ENCODE peak calls at places on chromosomes 4 and X, in nine cellular contexts. A is activated CD8-positive, alpha-beta memory T cell treated with anti-CD3 and anti-CD28 coated beads for 48 hours; K is NCI-H1930; M is osteocyte; B is EL; Z is H1; I is Calu3; N is body of pancreas; R is GM10248. U is an unnamed sample.

GRCh38 chr4:185778307-185778706 is 33.7 kb downstream of the SORBS2 start:
- DNase-seq in A (no peak), K (no peak), M (no peak), B (no peak), Z (no peak), I (no peak), N (no peak), R (no peak), U (no peak)

GRCh38 chr4:139919513-139919912 is 234.5 kb downstream of the MAML3 start:
- DNase-seq in A (no peak), K (no peak), M (no peak), B (peak; percentile 56), Z (no peak), I (no peak), N (no peak), R (no peak), U (peak; percentile 37)

GRCh38 chr4:82811838-82812672 is 13.5 kb upstream of the SCD5 start:
- DNase-seq in A (no peak), K (peak; percentile 2), M (no peak), B (no peak), Z (no peak), I (no peak), N (no peak), R (no peak), U (peak; percentile 51)

GRCh38 chr4:158446106-158446505 is 75.6 kb upstream of the RXFP1 start:
- DNase-seq in A (no peak), K (no peak), M (no peak), B (peak; percentile 52), Z (no peak), I (no peak), N (no peak), R (no peak), U (no peak)

GRCh38 chr4:103753868-103754653 is 34.3 kb upstream of the TACR3 start:
- DNase-seq in A (no peak), K (no peak), M (no peak), B (no peak), Z (no peak), I (no peak), N (no peak), R (no peak), U (no peak)

GRCh38 chr4:37882665-37883296 is 8.1 kb upstream of the TBC1D1 start:
- DNase-seq in A (no peak), K (no peak), M (no peak), B (peak; percentile 29), Z (no peak), I (no peak), N (no peak), R (no peak), U (no peak)

GRCh38 chr4:43244688-43245382 is 352.3 kb downstream of the GRXCR1 start:
- DNase-seq in A (no peak), K (no peak), M (no peak), B (no peak), Z (no peak), I (no peak), N (no peak), R (peak; percentile 43), U (no peak)

GRCh38 chrX:16836371-16836770 is 33.8 kb downstream of the RBBP7 start:
- DNase-seq in A (no peak), K (no peak), M (no peak), B (no peak), Z (no peak), I (peak; percentile 57), N (peak; percentile 25), R (no peak), U (no peak)

GRCh38 chr4:177596035-177596434 is 153.8 kb upstream of the AGA start:
- DNase-seq in A (no peak), K (no peak), M (no peak), B (peak; percentile 84), Z (peak; percentile 25), I (peak; percentile 62), N (peak; percentile 45), R (no peak), U (peak; percentile 36)

GRCh38 chr4:137124278-137124932 is 407.9 kb downstream of the PCDH18 start:
- DNase-seq in A (no peak), K (peak; percentile 20), M (no peak), B (peak; percentile 73), Z (no peak), I (no peak), N (no peak), R (peak; percentile 8), U (peak; percentile 67)

GRCh38 chrX:107272431-107272921 is 66.1 kb downstream of the DNAAF6 start:
- DNase-seq in A (no peak), K (no peak), M (no peak), B (no peak), Z (no peak), I (peak; percentile 61), N (peak; percentile 12), R (no peak), U (no peak)

GRCh38 chr4:108216510-108216909 is 47.8 kb upstream of the LEF1 start:
- DNase-seq in A (no peak), K (no peak), M (no peak), B (no peak), Z (no peak), I (no peak), N (no peak), R (no peak), U (no peak)

GRCh38 chr4:154120690-154121089 is 331.8 kb upstream of the SFRP2 start:
- DNase-seq in A (no peak), K (no peak), M (no peak), B (no peak), Z (no peak), I (no peak), N (no peak), R (no peak), U (peak; percentile 2)

GRCh38 chr4:26023191-26023972 is 109.4 kb downstream of the SMIM20 start:
- DNase-seq in A (no peak), K (no peak), M (no peak), B (peak; percentile 18), Z (no peak), I (no peak), N (no peak), R (no peak), U (no peak)

GRCh38 chr4:165440415-165440882 is 61.6 kb downstream of the CPE start:
- DNase-seq in A (no peak), K (no peak), M (no peak), B (peak; percentile 66), Z (no peak), I (peak; percentile 10), N (no peak), R (no peak), U (peak; percentile 31)

GRCh38 chrX:110989869-110990268 is 106.1 kb upstream of the PAK3 start:
- DNase-seq in A (no peak), K (no peak), M (no peak), B (no peak), Z (no peak), I (no peak), N (no peak), R (no peak), U (no peak)

GRCh38 chr4:74206088-74206826 is 48.3 kb downstream of the MTHFD2L start:
- DNase-seq in A (no peak), K (no peak), M (no peak), B (peak; percentile 72), Z (no peak), I (no peak), N (no peak), R (peak; percentile 30), U (peak; percentile 19)

GRCh38 chr4:82372502-82372873 is 1.3 kb downstream of the HNRNPD start:
- DNase-seq in A (no peak), K (no peak), M (no peak), B (peak; percentile 51), Z (no peak), I (peak; percentile 22), N (peak; percentile 48), R (no peak), U (peak; percentile 69)

GRCh38 chrX:7500386-7500785 is 342.6 kb upstream of the VCX start:
- DNase-seq in A (no peak), K (no peak), M (no peak), B (no peak), Z (no peak), I (no peak), N (no peak), R (no peak), U (peak; percentile 12)

GRCh38 chr4:103032575-103032974 is 13.1 kb upstream of the SLC9B1 start:
- DNase-seq in A (no peak), K (no peak), M (no peak), B (peak; percentile 37), Z (peak; percentile 63), I (peak; percentile 42), N (peak; percentile 30), R (no peak), U (peak; percentile 37)

GRCh38 chrX:154484255-154485149 is 1.9 kb downstream of the UBL4A start:
- DNase-seq in A (no peak), K (no peak), M (no peak), B (no peak), Z (no peak), I (no peak), N (no peak), R (no peak), U (no peak)

GRCh38 chr4:153159728-153160221 is 44.5 kb upstream of the TRIM2 start:
- DNase-seq in A (no peak), K (no peak), M (no peak), B (peak; percentile 76), Z (no peak), I (no peak), N (no peak), R (no peak), U (no peak)

GRCh38 chrX:9595131-9595530 is 130.3 kb downstream of the TBL1X start:
- DNase-seq in A (no peak), K (no peak), M (no peak), B (peak; percentile 50), Z (no peak), I (no peak), N (no peak), R (no peak), U (peak; percentile 17)

U was measured in SJCRH30.